ENCODE peak calls at places on chromosomes 12 and 14, in four cellular contexts. Q is K562, W is HepG2, E is SK-N-SH. K is an unnamed sample.

GRCh38 chr14:104394606-104394910 is 185.0 kb upstream of the C14orf180 start:
- DNase-seq in Q (no peak), W (no peak), E (no peak), K (no peak)

GRCh38 chr14:26199599-26200370 is 398.0 kb downstream of the NOVA1 start:
- DNase-seq in E (no peak), W (no peak), Q (no peak), K (no peak)

GRCh38 chr12:128542844-128543243 is 275.9 kb downstream of the TMEM132C start:
- DNase-seq in W (no peak), E (no peak), Q (no peak), K (no peak)

GRCh38 chr12:119055977-119056376 is 74.6 kb downstream of the SRRM4 start:
- DNase-seq in E (no peak), Q (no peak), W (no peak), K (no peak)

GRCh38 chr12:10235761-10236631 is 23.3 kb downstream of the GABARAPL1 start:
- DNase-seq in E (peak), W (peak), Q (peak), K (peak)

GRCh38 chr12:128724468-128725046 is 99.2 kb downstream of the SLC15A4 start:
- DNase-seq in W (no peak), E (no peak), Q (no peak), K (no peak)

GRCh38 chr14:104749111-104749649 is 3.8 kb upstream of the SIVA1 start:
- DNase-seq in Q (no peak), E (no peak), W (peak), K (no peak)

GRCh38 chr12:51832708-51833107 is 15.8 kb downstream of the FIGNL2 start:
- DNase-seq in Q (no peak), E (no peak), W (no peak), K (no peak)

GRCh38 chr12:124413915-124414314 is 119.0 kb downstream of the RFLNA start:
- DNase-seq in Q (no peak), W (no peak), E (no peak), K (no peak)

GRCh38 chr14:56309198-56309597 is 191.0 kb downstream of the PELI2 start:
- DNase-seq in W (no peak), Q (no peak), E (no peak), K (no peak)

GRCh38 chr12:79776111-79776510 is 85.3 kb upstream of the PAWR start:
- DNase-seq in W (peak), E (no peak), Q (no peak), K (no peak)

GRCh38 chr12:68336754-68337343 is 4.7 kb upstream of the MDM1 start:
- DNase-seq in E (peak), Q (no peak), W (no peak), K (no peak)

GRCh38 chr14:67221248-67221981 is 19.8 kb upstream of the PALS1 start:
- DNase-seq in Q (no peak), W (no peak), E (no peak), K (peak)

GRCh38 chr14:49427117-49427516 is 159.1 kb downstream of the RPS29 start:
- DNase-seq in W (no peak), E (no peak), Q (no peak), K (no peak)

GRCh38 chr12:1305063-1305434 is 289.3 kb downstream of the FBXL14 start:
- DNase-seq in E (no peak), Q (no peak), W (no peak), K (no peak)

GRCh38 chr12:90174198-90174510 is 465.5 kb upstream of the ATP2B1 start:
- DNase-seq in Q (no peak), E (no peak), W (no peak), K (peak)

GRCh38 chr12:32482226-32482625 is 82.9 kb downstream of the FGD4 start:
- DNase-seq in W (no peak), E (no peak), Q (no peak), K (no peak)

GRCh38 chr14:69043598-69044267 is 64.6 kb upstream of the ACTN1 start:
- DNase-seq in E (no peak), W (no peak), Q (no peak), K (no peak)

GRCh38 chr12:120483621-120484020 is 12.3 kb upstream of the DYNLL1 start:
- DNase-seq in E (no peak), W (no peak), Q (no peak), K (no peak)

GRCh38 chr12:52323001-52323400 is 1.8 kb upstream of the KRT83 start:
- DNase-seq in W (no peak), Q (no peak), E (no peak), K (no peak)

GRCh38 chr12:5088586-5089264 is 45.0 kb downstream of the KCNA5 start:
- DNase-seq in E (peak), Q (no peak), W (no peak), K (no peak)

GRCh38 chr12:25069221-25069620 is 120.3 kb upstream of the BCAT1 start:
- DNase-seq in Q (no peak), W (no peak), E (no peak), K (no peak)

GRCh38 chr14:104144911-104145825 is 6.8 kb downstream of the KIF26A start:
- DNase-seq in E (peak), Q (no peak), W (no peak), K (no peak)

GRCh38 chr12:65787056-65787855 is 37.0 kb upstream of the HMGA2 start:
- DNase-seq in E (no peak), W (no peak), Q (no peak), K (no peak)

GRCh38 chr12:46546634-46547273 is 174.2 kb upstream of the SLC38A2 start:
- DNase-seq in Q (peak), E (no peak), W (no peak), K (no peak)
- TF ChIP-seq ELF1 in Q (no peak), E (no peak), W (no peak), K (no peak)

GRCh38 chr12:89015419-89015818 is 336.9 kb downstream of the DUSP6 start:
- DNase-seq in E (no peak), Q (no peak), W (no peak), K (no peak)

GRCh38 chr12:89016970-89017778 is 335.1 kb downstream of the DUSP6 start:
- DNase-seq in W (peak), E (peak), Q (peak), K (peak)

GRCh38 chr12:89020121-89020480 is 332.2 kb downstream of the DUSP6 start:
- DNase-seq in W (no peak), Q (no peak), E (peak), K (no peak)

GRCh38 chr12:89020689-89021088 is 331.6 kb downstream of the DUSP6 start:
- DNase-seq in W (no peak), E (no peak), Q (no peak), K (no peak)

GRCh38 chr12:89019439-89020120 is 332.7 kb downstream of the DUSP6 start:
- DNase-seq in E (peak), W (peak), Q (peak), K (peak)
- TF ChIP-seq ELF1 in E (no peak), W (no peak), Q (no peak), K (no peak)

GRCh38 chr12:16352481-16352880 is 5.0 kb downstream of the MGST1 start:
- DNase-seq in Q (no peak), E (no peak), W (no peak), K (no peak)
- TF ChIP-seq ELF1 in Q (no peak), E (no peak), W (no peak), K (no peak)

GRCh38 chr12:12167847-12168246 is 97.1 kb downstream of the BCL2L14 start:
- DNase-seq in E (no peak), Q (no peak), W (peak), K (no peak)
- TF ChIP-seq ELF1 in E (no peak), Q (no peak), W (no peak), K (no peak)

GRCh38 chr12:43066471-43066870 is 476.9 kb upstream of the PRICKLE1 start:
- DNase-seq in W (no peak), E (no peak), Q (no peak), K (no peak)

GRCh38 chr12:43058616-43059015 is 469.1 kb upstream of the PRICKLE1 start:
- DNase-seq in Q (no peak), W (no peak), E (no peak), K (no peak)

GRCh38 chr12:43060738-43061137 is 471.2 kb upstream of the PRICKLE1 start:
- DNase-seq in Q (peak), W (no peak), E (no peak), K (no peak)

GRCh38 chr12:43063642-43064041 is 474.1 kb upstream of the PRICKLE1 start:
- DNase-seq in W (no peak), E (no peak), Q (no peak), K (no peak)
- TF ChIP-seq ELF1 in W (no peak), E (no peak), Q (no peak), K (no peak)

GRCh38 chr12:111367661-111368221 is 1.2 kb downstream of the PHETA1 start:
- DNase-seq in W (peak), Q (peak), E (peak), K (no peak)
- TF ChIP-seq ELF1 in W (peak), Q (peak), E (no peak), K (no peak)

GRCh38 chr12:63420206-63420644 is 248.1 kb downstream of the DPY19L2 start:
- DNase-seq in E (peak), Q (peak), W (peak), K (peak)
- TF ChIP-seq ELF1 in E (no peak), Q (no peak), W (no peak), K (no peak)